ENCODE peak calls at places on chromosomes 2 and 18, in five cellular contexts. N is GM06990; J is activated effector memory CD4-positive, alpha-beta T cell treated with Interleukin-2 at 50 U/mL for 16 hours; G is AG08395; I is SK-N-DZ. C is an unnamed sample.

GRCh38 chr2:71879509-71880184 is 268.0 kb downstream of the CYP26B1 start:
- DNase-seq in I (no peak), J (no peak), N (no peak), G (no peak), C (no peak)

GRCh38 chr2:33210626-33211025 is 263.9 kb downstream of the LTBP1 start:
- DNase-seq in J (no peak), N (no peak), G (peak), I (no peak), C (no peak)

GRCh38 chr2:101230541-101230993 is 22.1 kb upstream of the CNOT11 start:
- DNase-seq in I (no peak), N (no peak), J (no peak), G (peak), C (no peak)

GRCh38 chr2:241218131-241219029 is 29.9 kb downstream of the ANO7 start:
- DNase-seq in G (peak), J (peak), I (peak), N (peak), C (no peak)

GRCh38 chr2:39523308-39524044 is 86.4 kb upstream of the MAP4K3 start:
- DNase-seq in N (no peak), G (peak), J (no peak), I (no peak), C (no peak)

GRCh38 chr2:160430001-160430344 is 63.6 kb downstream of the RBMS1 start:
- DNase-seq in G (no peak), I (no peak), N (no peak), J (no peak), C (no peak)

GRCh38 chr2:231667497-231667896 is 40.8 kb upstream of the PTMA start:
- DNase-seq in J (no peak), N (no peak), G (no peak), I (no peak), C (no peak)

GRCh38 chr2:37415128-37415817 is 70.8 kb downstream of the QPCT start:
- DNase-seq in N (no peak), I (peak), J (no peak), G (peak), C (peak)

GRCh38 chr2:122514451-122514996 is 759.1 kb downstream of the TSN start:
- DNase-seq in I (no peak), N (no peak), G (no peak), J (no peak), C (no peak)

GRCh38 chr2:151853070-151853758 is 25.0 kb upstream of the ARL5A start:
- DNase-seq in N (no peak), G (no peak), I (no peak), J (no peak), C (no peak)

GRCh38 chr2:215606219-215606618 is 170.4 kb upstream of the FN1 start:
- DNase-seq in I (no peak), J (no peak), G (no peak), N (no peak), C (no peak)

GRCh38 chr18:77167276-77167675 is 34.7 kb upstream of the MBP start:
- DNase-seq in J (no peak), G (peak), N (no peak), I (no peak), C (no peak)

GRCh38 chr2:23475473-23475872 is 90.5 kb downstream of the KLHL29 start:
- DNase-seq in I (no peak), N (no peak), J (no peak), G (no peak), C (no peak)

GRCh38 chr2:170911314-170911889 is 17.7 kb upstream of the GORASP2 start:
- DNase-seq in J (no peak), N (no peak), G (no peak), I (no peak), C (no peak)

GRCh38 chr2:235979753-235980459 is 188.3 kb downstream of the GBX2 start:
- DNase-seq in J (no peak), N (no peak), I (peak), G (no peak), C (no peak)

GRCh38 chr18:12010187-12010802 is 29.0 kb downstream of the IMPA2 start:
- DNase-seq in J (no peak), N (no peak), I (no peak), G (no peak), C (no peak)

GRCh38 chr2:191202881-191203397 is 42.3 kb upstream of the MYO1B start:
- DNase-seq in G (peak), J (no peak), I (no peak), N (no peak), C (no peak)

GRCh38 chr18:9869713-9870430 is 15.9 kb upstream of the TXNDC2 start:
- DNase-seq in J (no peak), N (peak), G (peak), I (peak), C (no peak)